ENCODE peak calls at places on chromosomes 1 and 21, in ten cellular contexts. One of them, this sample, is unnamed.

GRCh38 chr1:110765640-110766335 is 91.0 kb upstream of the KCNA3 start:
- DNase-seq in osteoblast: no peak
- DNase-seq in fibroblast of mammary gland: peak
- DNase-seq in right lobe of liver: no peak
- DNase-seq in brain microvascular endothelial cell: peak
- DNase-seq in AG04450: peak
- DNase-seq in IMR-90: peak
- DNase-seq in CD8-positive, alpha-beta T cell: peak
- DNase-seq in fibroblast of pulmonary artery: peak
- DNase-seq in ovary: no peak
- DNase-seq in this sample: peak

GRCh38 chr1:168321945-168322344 is 41.3 kb downstream of the TBX19 start:
- DNase-seq in ovary: no peak
- DNase-seq in fibroblast of pulmonary artery: peak
- DNase-seq in IMR-90: peak
- DNase-seq in AG04450: no peak
- DNase-seq in osteoblast: no peak
- DNase-seq in fibroblast of mammary gland: peak
- DNase-seq in brain microvascular endothelial cell: peak
- DNase-seq in right lobe of liver: no peak
- DNase-seq in CD8-positive, alpha-beta T cell: no peak
- DNase-seq in this sample: no peak

GRCh38 chr1:197319631-197320030 is 51.6 kb downstream of the CRB1 start:
- DNase-seq in brain microvascular endothelial cell: no peak
- DNase-seq in IMR-90: no peak
- DNase-seq in ovary: no peak
- DNase-seq in right lobe of liver: no peak
- DNase-seq in AG04450: no peak
- DNase-seq in fibroblast of mammary gland: no peak
- DNase-seq in fibroblast of pulmonary artery: no peak
- DNase-seq in CD8-positive, alpha-beta T cell: no peak
- DNase-seq in osteoblast: no peak
- DNase-seq in this sample: no peak

GRCh38 chr1:49197081-49197480 is 420.4 kb upstream of the BEND5 start:
- DNase-seq in fibroblast of pulmonary artery: no peak
- DNase-seq in osteoblast: no peak
- DNase-seq in CD8-positive, alpha-beta T cell: no peak
- DNase-seq in ovary: no peak
- DNase-seq in right lobe of liver: no peak
- DNase-seq in brain microvascular endothelial cell: no peak
- DNase-seq in AG04450: no peak
- DNase-seq in fibroblast of mammary gland: peak
- DNase-seq in IMR-90: no peak
- DNase-seq in this sample: no peak

GRCh38 chr1:12541274-12542137 is 76.5 kb downstream of the DHRS3 start:
- DNase-seq in IMR-90: peak
- DNase-seq in ovary: peak
- DNase-seq in fibroblast of mammary gland: peak
- DNase-seq in right lobe of liver: peak
- DNase-seq in fibroblast of pulmonary artery: peak
- DNase-seq in brain microvascular endothelial cell: peak
- DNase-seq in CD8-positive, alpha-beta T cell: no peak
- DNase-seq in osteoblast: peak
- DNase-seq in AG04450: no peak
- DNase-seq in this sample: peak

GRCh38 chr1:229408458-229409037 is 25.3 kb downstream of the ACTA1 start:
- DNase-seq in fibroblast of mammary gland: no peak
- DNase-seq in AG04450: no peak
- DNase-seq in right lobe of liver: no peak
- DNase-seq in ovary: no peak
- DNase-seq in brain microvascular endothelial cell: no peak
- DNase-seq in CD8-positive, alpha-beta T cell: no peak
- DNase-seq in fibroblast of pulmonary artery: no peak
- DNase-seq in IMR-90: peak
- DNase-seq in osteoblast: peak
- DNase-seq in this sample: no peak

GRCh38 chr1:86499987-86500593 is 31.4 kb downstream of the CLCA1 start:
- DNase-seq in brain microvascular endothelial cell: no peak
- DNase-seq in AG04450: no peak
- DNase-seq in IMR-90: peak
- DNase-seq in right lobe of liver: no peak
- DNase-seq in fibroblast of pulmonary artery: peak
- DNase-seq in ovary: no peak
- DNase-seq in osteoblast: no peak
- DNase-seq in fibroblast of mammary gland: peak
- DNase-seq in CD8-positive, alpha-beta T cell: no peak
- DNase-seq in this sample: no peak

GRCh38 chr1:180229483-180230415 is at the start of gene LHX4:
- DNase-seq in fibroblast of pulmonary artery: peak
- DNase-seq in AG04450: no peak
- DNase-seq in brain microvascular endothelial cell: no peak
- DNase-seq in fibroblast of mammary gland: peak
- DNase-seq in right lobe of liver: no peak
- DNase-seq in osteoblast: peak
- DNase-seq in ovary: peak
- DNase-seq in CD8-positive, alpha-beta T cell: no peak
- DNase-seq in IMR-90: no peak
- DNase-seq in this sample: no peak

GRCh38 chr1:43481481-43481880 is 27.8 kb upstream of the HYI start:
- DNase-seq in ovary: no peak
- DNase-seq in osteoblast: no peak
- DNase-seq in IMR-90: no peak
- DNase-seq in CD8-positive, alpha-beta T cell: no peak
- DNase-seq in AG04450: no peak
- DNase-seq in fibroblast of pulmonary artery: no peak
- DNase-seq in brain microvascular endothelial cell: no peak
- DNase-seq in right lobe of liver: no peak
- DNase-seq in fibroblast of mammary gland: peak
- DNase-seq in this sample: no peak

GRCh38 chr1:224773646-224774045 is 155.8 kb upstream of the DNAH14 start:
- DNase-seq in CD8-positive, alpha-beta T cell: no peak
- DNase-seq in osteoblast: no peak
- DNase-seq in ovary: no peak
- DNase-seq in AG04450: no peak
- DNase-seq in IMR-90: no peak
- DNase-seq in brain microvascular endothelial cell: no peak
- DNase-seq in fibroblast of mammary gland: no peak
- DNase-seq in right lobe of liver: no peak
- DNase-seq in fibroblast of pulmonary artery: no peak
- DNase-seq in this sample: no peak
- TF ChIP-seq CTCF in CD8-positive, alpha-beta T cell: no peak
- TF ChIP-seq CTCF in osteoblast: no peak
- TF ChIP-seq CTCF in ovary: no peak
- TF ChIP-seq CTCF in AG04450: no peak
- TF ChIP-seq CTCF in IMR-90: no peak
- TF ChIP-seq CTCF in brain microvascular endothelial cell: no peak
- TF ChIP-seq CTCF in fibroblast of mammary gland: no peak
- TF ChIP-seq CTCF in right lobe of liver: no peak
- TF ChIP-seq CTCF in fibroblast of pulmonary artery: no peak
- TF ChIP-seq CTCF in this sample: no peak

GRCh38 chr1:183073320-183073719 is 50.1 kb downstream of the LAMC1 start:
- DNase-seq in brain microvascular endothelial cell: no peak
- DNase-seq in fibroblast of pulmonary artery: no peak
- DNase-seq in osteoblast: no peak
- DNase-seq in ovary: no peak
- DNase-seq in IMR-90: no peak
- DNase-seq in right lobe of liver: no peak
- DNase-seq in CD8-positive, alpha-beta T cell: no peak
- DNase-seq in AG04450: no peak
- DNase-seq in fibroblast of mammary gland: no peak
- DNase-seq in this sample: no peak

GRCh38 chr1:183070923-183071618 is 47.9 kb downstream of the LAMC1 start:
- DNase-seq in right lobe of liver: no peak
- DNase-seq in IMR-90: peak
- DNase-seq in ovary: no peak
- DNase-seq in CD8-positive, alpha-beta T cell: no peak
- DNase-seq in fibroblast of mammary gland: peak
- DNase-seq in AG04450: peak
- DNase-seq in osteoblast: no peak
- DNase-seq in brain microvascular endothelial cell: peak
- DNase-seq in fibroblast of pulmonary artery: peak
- DNase-seq in this sample: peak

GRCh38 chr1:183069562-183070216 is 46.5 kb downstream of the LAMC1 start:
- DNase-seq in right lobe of liver: peak
- DNase-seq in ovary: no peak
- DNase-seq in osteoblast: peak
- DNase-seq in brain microvascular endothelial cell: no peak
- DNase-seq in AG04450: no peak
- DNase-seq in CD8-positive, alpha-beta T cell: no peak
- DNase-seq in IMR-90: no peak
- DNase-seq in fibroblast of mammary gland: peak
- DNase-seq in fibroblast of pulmonary artery: no peak
- DNase-seq in this sample: no peak

GRCh38 chr1:183074215-183074614 is 51.0 kb downstream of the LAMC1 start:
- DNase-seq in osteoblast: no peak
- DNase-seq in fibroblast of mammary gland: no peak
- DNase-seq in brain microvascular endothelial cell: no peak
- DNase-seq in IMR-90: no peak
- DNase-seq in CD8-positive, alpha-beta T cell: no peak
- DNase-seq in fibroblast of pulmonary artery: no peak
- DNase-seq in AG04450: no peak
- DNase-seq in ovary: no peak
- DNase-seq in right lobe of liver: no peak
- DNase-seq in this sample: no peak

DNA sequence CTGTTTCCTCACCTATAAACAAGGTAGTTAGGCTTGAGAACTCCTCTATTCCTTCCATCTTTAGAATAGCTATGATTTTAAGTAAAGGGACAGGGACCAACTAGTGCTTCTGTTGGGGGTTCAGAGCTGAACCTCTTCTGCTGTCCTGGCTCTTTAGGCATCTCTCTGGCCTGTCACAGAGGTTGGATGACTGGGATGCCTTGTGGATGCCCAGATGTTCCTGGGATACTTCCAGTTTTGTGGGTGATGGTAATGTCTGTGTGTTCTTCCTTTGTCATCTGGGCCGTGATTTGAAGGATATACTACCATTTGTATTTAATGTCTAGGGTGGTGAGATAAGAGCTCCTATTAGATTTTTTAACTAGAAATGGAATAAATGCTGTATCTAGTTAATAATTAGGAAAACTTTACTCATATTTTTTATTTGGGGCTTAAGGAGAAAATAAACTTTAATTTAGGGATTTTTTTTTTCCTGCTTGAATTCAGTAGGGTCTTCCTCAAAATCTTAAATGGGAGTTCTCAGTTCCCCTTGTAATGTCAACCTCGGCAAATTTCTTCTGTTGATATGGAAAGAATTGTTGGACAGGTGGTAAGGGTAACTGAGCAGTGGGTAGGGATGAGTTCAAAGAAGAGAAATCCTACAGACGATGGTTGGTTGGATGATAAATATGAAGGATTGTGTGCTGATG is 47.2 kb downstream of the LAMC1 start:
- DNase-seq in fibroblast of pulmonary artery: no peak
- DNase-seq in ovary: no peak
- DNase-seq in IMR-90: no peak
- DNase-seq in right lobe of liver: no peak
- DNase-seq in AG04450: no peak
- DNase-seq in osteoblast: no peak
- DNase-seq in brain microvascular endothelial cell: no peak
- DNase-seq in fibroblast of mammary gland: peak
- DNase-seq in CD8-positive, alpha-beta T cell: no peak
- DNase-seq in this sample: no peak
- H3K4me3 ChIP-seq in fibroblast of pulmonary artery: no peak
- H3K4me3 ChIP-seq in ovary: no peak
- H3K4me3 ChIP-seq in IMR-90: no peak
- H3K4me3 ChIP-seq in right lobe of liver: no peak
- H3K4me3 ChIP-seq in AG04450: no peak
- H3K4me3 ChIP-seq in osteoblast: no peak
- H3K4me3 ChIP-seq in brain microvascular endothelial cell: no peak
- H3K4me3 ChIP-seq in fibroblast of mammary gland: no peak
- H3K4me3 ChIP-seq in CD8-positive, alpha-beta T cell: no peak
- H3K4me3 ChIP-seq in this sample: no peak

DNA sequence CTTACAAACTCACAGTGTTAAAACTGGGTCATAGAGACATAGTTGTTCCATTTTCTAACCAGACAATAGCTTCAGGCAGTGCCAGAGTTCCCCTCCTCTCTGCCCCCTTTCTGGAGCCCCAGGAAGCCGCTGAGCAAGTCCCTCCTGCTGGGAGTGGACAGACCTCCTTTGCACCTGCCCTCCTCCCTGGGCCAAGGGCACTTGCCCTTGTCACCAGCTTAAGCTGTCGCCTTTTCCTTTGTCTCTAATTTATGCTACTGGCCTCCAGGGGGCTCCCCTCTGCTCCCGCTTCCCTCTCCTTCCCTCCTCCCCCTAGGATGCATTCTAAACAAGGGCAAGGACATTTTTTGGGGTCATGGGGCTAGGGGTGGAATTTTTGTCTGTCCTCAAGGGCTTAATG is 182.4 kb downstream of the MIS18A start:
- DNase-seq in CD8-positive, alpha-beta T cell: no peak
- DNase-seq in fibroblast of mammary gland: peak
- DNase-seq in brain microvascular endothelial cell: no peak
- DNase-seq in right lobe of liver: no peak
- DNase-seq in ovary: no peak
- DNase-seq in fibroblast of pulmonary artery: no peak
- DNase-seq in AG04450: no peak
- DNase-seq in IMR-90: no peak
- DNase-seq in osteoblast: no peak
- DNase-seq in this sample: no peak
- TF ChIP-seq CTCF in CD8-positive, alpha-beta T cell: no peak
- TF ChIP-seq CTCF in fibroblast of mammary gland: peak
- TF ChIP-seq CTCF in brain microvascular endothelial cell: peak
- TF ChIP-seq CTCF in right lobe of liver: peak
- TF ChIP-seq CTCF in ovary: no peak
- TF ChIP-seq CTCF in fibroblast of pulmonary artery: peak
- TF ChIP-seq CTCF in AG04450: peak
- TF ChIP-seq CTCF in IMR-90: peak
- TF ChIP-seq CTCF in osteoblast: peak
- TF ChIP-seq CTCF in this sample: peak

GRCh38 chr1:1069061-1069710 is 4.9 kb downstream of the RNF223 start:
- DNase-seq in right lobe of liver: peak
- DNase-seq in ovary: peak
- DNase-seq in IMR-90: peak
- DNase-seq in fibroblast of pulmonary artery: peak
- DNase-seq in fibroblast of mammary gland: peak
- DNase-seq in AG04450: no peak
- DNase-seq in brain microvascular endothelial cell: peak
- DNase-seq in osteoblast: peak
- DNase-seq in CD8-positive, alpha-beta T cell: peak
- DNase-seq in this sample: no peak

GRCh38 chr1:1068374-1069060 is 5.6 kb downstream of the RNF223 start:
- DNase-seq in fibroblast of pulmonary artery: no peak
- DNase-seq in IMR-90: no peak
- DNase-seq in CD8-positive, alpha-beta T cell: peak
- DNase-seq in fibroblast of mammary gland: no peak
- DNase-seq in right lobe of liver: no peak
- DNase-seq in brain microvascular endothelial cell: no peak
- DNase-seq in AG04450: no peak
- DNase-seq in ovary: no peak
- DNase-seq in osteoblast: no peak
- DNase-seq in this sample: no peak

GRCh38 chr1:1071486-1072298 is 2.4 kb downstream of the RNF223 start:
- DNase-seq in AG04450: no peak
- DNase-seq in osteoblast: peak
- DNase-seq in fibroblast of pulmonary artery: no peak
- DNase-seq in CD8-positive, alpha-beta T cell: no peak
- DNase-seq in IMR-90: no peak
- DNase-seq in fibroblast of mammary gland: no peak
- DNase-seq in right lobe of liver: no peak
- DNase-seq in brain microvascular endothelial cell: no peak
- DNase-seq in ovary: no peak
- DNase-seq in this sample: no peak

GRCh38 chr1:1068077-1068373 is 6.1 kb downstream of the RNF223 start:
- DNase-seq in AG04450: no peak
- DNase-seq in IMR-90: no peak
- DNase-seq in fibroblast of pulmonary artery: no peak
- DNase-seq in brain microvascular endothelial cell: no peak
- DNase-seq in right lobe of liver: no peak
- DNase-seq in ovary: no peak
- DNase-seq in fibroblast of mammary gland: no peak
- DNase-seq in CD8-positive, alpha-beta T cell: no peak
- DNase-seq in osteoblast: no peak
- DNase-seq in this sample: no peak

GRCh38 chr1:1069711-1070676 is 4.1 kb downstream of the RNF223 start:
- DNase-seq in AG04450: no peak
- DNase-seq in right lobe of liver: no peak
- DNase-seq in IMR-90: peak
- DNase-seq in CD8-positive, alpha-beta T cell: no peak
- DNase-seq in fibroblast of mammary gland: no peak
- DNase-seq in osteoblast: peak
- DNase-seq in brain microvascular endothelial cell: no peak
- DNase-seq in fibroblast of pulmonary artery: no peak
- DNase-seq in ovary: no peak
- DNase-seq in this sample: no peak
- H3K4me3 ChIP-seq in AG04450: no peak
- H3K4me3 ChIP-seq in right lobe of liver: no peak
- H3K4me3 ChIP-seq in IMR-90: peak
- H3K4me3 ChIP-seq in CD8-positive, alpha-beta T cell: peak
- H3K4me3 ChIP-seq in fibroblast of mammary gland: no peak
- H3K4me3 ChIP-seq in osteoblast: no peak
- H3K4me3 ChIP-seq in brain microvascular endothelial cell: no peak
- H3K4me3 ChIP-seq in fibroblast of pulmonary artery: no peak
- H3K4me3 ChIP-seq in ovary: no peak
- H3K4me3 ChIP-seq in this sample: peak